ENCODE peak calls at places on chromosomes 13 and 19, in ten cellular contexts. S is colonic mucosa; N is tibial artery; T is HepG2; I is naive thymus-derived CD4-positive, alpha-beta T cell; B is suprapubic skin; K is fibroblast of lung; M is cardiac muscle cell; Q is left ventricle myocardium inferior; Z is lower lobe of right lung. E is an unnamed sample.
A peak's percentile ranks its signal among the peaks of the same experiment; 100 is the strongest.

GRCh38 chr13:107367258-107367657 is 799.3 kb upstream of the ARGLU1 start:
- DNase-seq in S (no peak), N (no peak), T (no peak), I (no peak), B (no peak), K (no peak), M (no peak), Q (no peak), Z (no peak), E (no peak)

GRCh38 chr13:107203146-107203847 is 635.4 kb upstream of the ARGLU1 start:
- DNase-seq in S (no peak), N (no peak), T (peak; percentile 63), I (no peak), B (no peak), K (peak; percentile 9), M (peak; percentile 53), Q (no peak), Z (no peak), E (no peak)

GRCh38 chr13:71771144-71771543 is 95.9 kb downstream of the DACH1 start:
- DNase-seq in S (no peak), N (no peak), T (no peak), I (no peak), B (no peak), K (no peak), M (no peak), Q (no peak), Z (no peak), E (no peak)

GRCh38 chr13:73593199-73593765 is 534.5 kb downstream of the KLF5 start:
- DNase-seq in S (no peak), N (no peak), T (peak; percentile 5), I (no peak), B (no peak), K (no peak), M (no peak), Q (no peak), Z (no peak), E (no peak)

GRCh38 chr13:98440390-98441055 is 136.4 kb downstream of the STK24 start:
- DNase-seq in S (no peak), N (no peak), T (no peak), I (no peak), B (no peak), K (no peak), M (no peak), Q (no peak), Z (peak; percentile 39), E (no peak)

GRCh38 chr13:109857325-109857724 is 70.9 kb upstream of the IRS2 start:
- DNase-seq in S (no peak), N (no peak), T (no peak), I (no peak), B (no peak), K (no peak), M (no peak), Q (no peak), Z (no peak), E (no peak)

GRCh38 chr13:44278164-44278563 is 95.5 kb upstream of the SERP2 start:
- DNase-seq in S (no peak), N (no peak), T (no peak), I (peak; percentile 33), B (no peak), K (peak; percentile 45), M (no peak), Q (no peak), Z (no peak), E (no peak)

GRCh38 chr13:50829226-50829625 is 14.3 kb downstream of the DLEU7 start:
- DNase-seq in S (no peak), N (no peak), T (no peak), I (no peak), B (no peak), K (no peak), M (no peak), Q (no peak), Z (no peak), E (no peak)

GRCh38 chr19:52170863-52171320 is 529 bp downstream of the ZNF836 start:
- DNase-seq in S (peak; percentile 32), N (peak; percentile 66), T (no peak), I (no peak), B (no peak), K (no peak), M (peak; percentile 39), Q (peak; percentile 20), Z (peak; percentile 54), E (no peak)

GRCh38 chr19:343451-343931 is 1.1 kb downstream of the MIER2 start:
- DNase-seq in S (no peak), N (no peak), T (no peak), I (no peak), B (no peak), K (no peak), M (no peak), Q (no peak), Z (no peak), E (no peak)

GRCh38 chr13:30907167-30907761 is 1.2 kb downstream of the MEDAG start:
- DNase-seq in S (no peak), N (peak; percentile 75), T (peak; percentile 6), I (no peak), B (no peak), K (peak; percentile 74), M (no peak), Q (no peak), Z (peak; percentile 51), E (no peak)

DNA sequence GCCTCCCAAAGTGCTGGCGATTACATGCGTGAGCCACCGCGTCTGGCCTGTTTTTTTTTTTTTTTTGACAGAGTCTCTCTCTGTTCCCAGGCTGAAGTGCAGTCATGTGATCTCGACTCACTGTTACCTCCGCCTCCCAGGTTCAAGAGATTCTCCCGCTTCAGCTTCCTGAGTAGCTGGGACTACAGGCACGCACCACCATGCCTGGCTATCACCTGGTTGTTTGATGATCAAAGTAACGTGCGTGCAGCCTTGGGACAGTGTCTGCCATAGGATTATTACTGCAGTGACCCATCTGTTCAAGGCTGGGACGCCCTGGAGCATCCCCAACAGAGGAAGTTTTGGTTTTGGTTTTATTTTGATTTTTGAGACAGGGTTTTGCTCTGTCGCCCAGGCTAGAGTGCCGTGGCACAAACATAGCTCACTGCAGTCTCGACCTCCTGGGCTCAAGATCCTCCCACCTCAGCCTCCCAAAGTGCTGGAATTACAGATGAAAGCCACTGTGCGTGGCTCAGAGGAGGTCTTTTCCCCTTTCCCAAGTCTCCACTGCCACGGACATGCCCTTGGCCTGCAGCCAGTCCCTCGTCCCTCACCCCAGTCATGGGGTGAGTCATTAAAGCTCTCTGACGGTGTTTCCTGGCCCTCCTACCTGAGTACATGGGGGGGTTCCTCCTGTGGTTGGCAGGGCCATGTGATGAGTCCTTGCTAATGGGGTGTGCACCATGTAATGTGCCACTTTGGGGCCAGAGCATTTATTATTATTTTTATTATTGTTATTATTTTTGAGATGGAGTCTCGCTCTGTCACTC is 65.6 kb downstream of the IER2 start:
- DNase-seq in S (no peak), N (no peak), T (peak; percentile 35), I (no peak), B (no peak), K (no peak), M (no peak), Q (no peak), Z (no peak), E (peak; percentile 24)
- H3K4me3 ChIP-seq in S (no peak overlapping the region), N (no peak overlapping the region), T (no peak overlapping the region), I (peak overlapping the region; percentile 59), B (no peak overlapping the region), K (no peak overlapping the region), M (no peak overlapping the region), Q (no peak overlapping the region), Z (no peak overlapping the region), E (peak overlapping the region; percentile 47)

DNA sequence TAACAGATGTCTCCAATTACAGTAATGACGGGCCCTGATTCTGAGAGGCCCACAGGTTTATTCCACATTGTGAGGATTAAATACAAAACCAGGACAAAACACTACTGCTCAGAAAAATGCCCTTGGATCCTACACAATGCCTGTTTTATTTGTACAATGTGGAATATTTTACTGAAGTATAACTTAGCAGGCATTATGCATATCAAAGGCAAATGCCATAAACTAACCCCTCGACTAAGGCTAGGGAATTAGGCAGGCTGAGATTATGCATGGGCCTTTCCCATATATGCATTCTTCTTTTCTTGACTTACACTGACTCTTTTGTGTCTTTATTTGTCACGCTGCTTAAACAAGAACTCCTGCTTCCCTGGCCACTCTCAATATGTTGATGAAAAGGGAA is 819.9 kb downstream of the OLFM4 start:
- DNase-seq in S (no peak), N (no peak), T (no peak), I (no peak), B (no peak), K (no peak), M (no peak), Q (no peak), Z (no peak), E (no peak)
- H3K4me1 ChIP-seq in S (no peaks in the 10 kb centered on the region), N (no peaks in the 10 kb centered on the region), T (no peaks in the 10 kb centered on the region), I (no peaks in the 10 kb centered on the region), B (no peaks in the 10 kb centered on the region), K (no peaks in the 10 kb centered on the region), M (no peaks in the 10 kb centered on the region), Q (no peaks in the 10 kb centered on the region), Z (no peaks in the 10 kb centered on the region), E (no peaks in the 10 kb centered on the region)

GRCh38 chr13:102847272-102848234 is 1.7 kb downstream of the ERCC5 start:
- DNase-seq in S (no peak), N (no peak), T (no peak), I (peak; percentile 42), B (no peak), K (peak; percentile 70), M (peak; percentile 35), Q (no peak), Z (no peak), E (no peak)
- H3K4me3 ChIP-seq in S (peak overlapping the region; percentile 91), N (peak overlapping the region; percentile 66), T (peak overlapping the region; percentile 89), I (peak overlapping the region; percentile 98), B (peak overlapping the region; percentile 93), K (peak overlapping the region; percentile 99), M (peak overlapping the region; percentile 93), Q (peak overlapping the region; percentile 85), Z (peak overlapping the region; percentile 90), E (peak overlapping the region; percentile 99)

GRCh38 chr13:40580566-40581276 is 85.7 kb downstream of the FOXO1 start:
- DNase-seq in S (no peak), N (no peak), T (no peak), I (no peak), B (no peak), K (no peak), M (no peak), Q (no peak), Z (no peak), E (no peak)

GRCh38 chr13:40581277-40581579 is 85.2 kb downstream of the FOXO1 start:
- DNase-seq in S (no peak), N (no peak), T (no peak), I (no peak), B (no peak), K (no peak), M (no peak), Q (no peak), Z (no peak), E (no peak)

GRCh38 chr13:40579535-40579934 is 86.9 kb downstream of the FOXO1 start:
- DNase-seq in S (no peak), N (no peak), T (no peak), I (no peak), B (no peak), K (no peak), M (no peak), Q (no peak), Z (no peak), E (no peak)

GRCh38 chr13:40576369-40576768 is 90.1 kb downstream of the FOXO1 start:
- DNase-seq in S (no peak), N (no peak), T (no peak), I (peak; percentile 23), B (no peak), K (no peak), M (no peak), Q (no peak), Z (no peak), E (no peak)

DNA sequence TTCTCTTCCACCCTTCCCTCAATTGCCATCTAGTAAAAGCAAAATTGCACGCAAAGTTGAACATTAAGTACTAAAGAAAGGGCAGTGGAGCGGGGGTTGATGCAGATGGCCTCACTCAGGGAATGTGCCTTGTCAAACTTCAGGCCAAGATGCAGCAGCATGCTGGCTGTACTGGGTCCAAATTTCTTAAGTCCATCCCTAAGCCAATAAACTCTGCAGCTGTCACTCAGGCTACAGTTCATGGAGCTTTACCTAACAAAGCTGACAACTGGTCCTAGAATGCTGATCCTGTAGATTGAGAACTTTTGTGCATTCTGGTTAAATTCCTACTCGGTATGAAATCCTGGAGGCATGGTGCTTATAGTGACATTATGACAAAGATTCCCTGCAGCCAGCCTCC is 88.4 kb downstream of the FOXO1 start:
- DNase-seq in S (no peak), N (no peak), T (no peak), I (no peak), B (no peak), K (peak; percentile 28), M (no peak), Q (no peak), Z (no peak), E (no peak)
- H3K4me1 ChIP-seq in S (no peaks in the 10 kb centered on the region), N (peaks cover 26% of the 10 kb centered on the region), T (peaks cover 82% of the 10 kb centered on the region), I (peaks cover 46% of the 10 kb centered on the region), B (peaks cover 19% of the 10 kb centered on the region), K (no peaks in the 10 kb centered on the region), M (no peaks in the 10 kb centered on the region), Q (peaks cover 90% of the 10 kb centered on the region), Z (peaks cover 50% of the 10 kb centered on the region), E (peaks cover 58% of the 10 kb centered on the region)

E was measured in effector memory CD4-positive, alpha-beta T cell.